ENCODE peak calls at places on chromosomes 12 and 14, in eight cellular contexts. One of them, this sample, is unnamed.
A peak's percentile ranks its signal among the peaks of the same experiment; 100 is the strongest.

GRCh38 chr12:128609861-128610260 is 213.9 kb downstream of the SLC15A4 start:
- DNase-seq in endothelial cell: no peak
- DNase-seq in neural crest cell: peak; percentile 11
- DNase-seq in heart right ventricle: no peak
- DNase-seq in transverse colon: no peak
- DNase-seq in B cell: no peak
- DNase-seq in AG04450: no peak
- DNase-seq in choroid plexus epithelial cell: no peak
- DNase-seq in this sample: no peak

GRCh38 chr14:99277534-99277933 is 5.5 kb upstream of the BCL11B start:
- DNase-seq in endothelial cell: no peak
- DNase-seq in neural crest cell: no peak
- DNase-seq in heart right ventricle: no peak
- DNase-seq in transverse colon: no peak
- DNase-seq in B cell: no peak
- DNase-seq in AG04450: no peak
- DNase-seq in choroid plexus epithelial cell: no peak
- DNase-seq in this sample: no peak

GRCh38 chr12:108313609-108314331 is 25.3 kb downstream of the CMKLR1 start:
- DNase-seq in endothelial cell: peak; percentile 34
- DNase-seq in neural crest cell: no peak
- DNase-seq in heart right ventricle: peak; percentile 51
- DNase-seq in transverse colon: peak; percentile 29
- DNase-seq in B cell: no peak
- DNase-seq in AG04450: no peak
- DNase-seq in choroid plexus epithelial cell: peak; percentile 31
- DNase-seq in this sample: peak; percentile 76

GRCh38 chr14:101593411-101594181 is 32.3 kb downstream of the DIO3 start:
- DNase-seq in endothelial cell: no peak
- DNase-seq in neural crest cell: no peak
- DNase-seq in heart right ventricle: no peak
- DNase-seq in transverse colon: no peak
- DNase-seq in B cell: no peak
- DNase-seq in AG04450: no peak
- DNase-seq in choroid plexus epithelial cell: no peak
- DNase-seq in this sample: no peak

GRCh38 chr14:98182385-98183055 is 1089.5 kb downstream of the BCL11B start:
- DNase-seq in endothelial cell: no peak
- DNase-seq in neural crest cell: no peak
- DNase-seq in heart right ventricle: no peak
- DNase-seq in transverse colon: no peak
- DNase-seq in B cell: no peak
- DNase-seq in AG04450: no peak
- DNase-seq in choroid plexus epithelial cell: no peak
- DNase-seq in this sample: no peak

GRCh38 chr12:122825773-122826724 is 9.2 kb upstream of the HIP1R start:
- DNase-seq in endothelial cell: no peak
- DNase-seq in neural crest cell: no peak
- DNase-seq in heart right ventricle: no peak
- DNase-seq in transverse colon: no peak
- DNase-seq in B cell: peak; percentile 20
- DNase-seq in AG04450: no peak
- DNase-seq in choroid plexus epithelial cell: no peak
- DNase-seq in this sample: no peak

GRCh38 chr12:124994435-124994975 is 1.1 kb downstream of the BRI3BP start:
- DNase-seq in endothelial cell: no peak
- DNase-seq in neural crest cell: no peak
- DNase-seq in heart right ventricle: no peak
- DNase-seq in transverse colon: peak; percentile 81
- DNase-seq in B cell: peak; percentile 79
- DNase-seq in AG04450: no peak
- DNase-seq in choroid plexus epithelial cell: no peak
- DNase-seq in this sample: peak; percentile 83

GRCh38 chr12:16165506-16165905 is 112.0 kb downstream of the SLC15A5 start:
- DNase-seq in endothelial cell: peak; percentile 34
- DNase-seq in neural crest cell: peak; percentile 22
- DNase-seq in heart right ventricle: peak; percentile 11
- DNase-seq in transverse colon: peak; percentile 52
- DNase-seq in B cell: no peak
- DNase-seq in AG04450: peak; percentile 2
- DNase-seq in choroid plexus epithelial cell: peak; percentile 73
- DNase-seq in this sample: no peak

GRCh38 chr14:101882141-101882935 is 82.0 kb upstream of the DYNC1H1 start:
- DNase-seq in endothelial cell: no peak
- DNase-seq in neural crest cell: no peak
- DNase-seq in heart right ventricle: no peak
- DNase-seq in transverse colon: no peak
- DNase-seq in B cell: no peak
- DNase-seq in AG04450: no peak
- DNase-seq in choroid plexus epithelial cell: no peak
- DNase-seq in this sample: no peak

GRCh38 chr12:94659531-94659930 is 9.2 kb upstream of the TMCC3 start:
- DNase-seq in endothelial cell: no peak
- DNase-seq in neural crest cell: no peak
- DNase-seq in heart right ventricle: no peak
- DNase-seq in transverse colon: no peak
- DNase-seq in B cell: no peak
- DNase-seq in AG04450: no peak
- DNase-seq in choroid plexus epithelial cell: no peak
- DNase-seq in this sample: no peak

GRCh38 chr12:132623072-132623869 is 4.7 kb downstream of the P2RX2 start:
- DNase-seq in endothelial cell: no peak
- DNase-seq in neural crest cell: no peak
- DNase-seq in heart right ventricle: no peak
- DNase-seq in transverse colon: no peak
- DNase-seq in B cell: no peak
- DNase-seq in AG04450: no peak
- DNase-seq in choroid plexus epithelial cell: no peak
- DNase-seq in this sample: no peak

GRCh38 chr14:69848903-69849391 is 30.3 kb upstream of the SMOC1 start:
- DNase-seq in endothelial cell: no peak
- DNase-seq in neural crest cell: no peak
- DNase-seq in heart right ventricle: no peak
- DNase-seq in transverse colon: no peak
- DNase-seq in B cell: no peak
- DNase-seq in AG04450: no peak
- DNase-seq in choroid plexus epithelial cell: no peak
- DNase-seq in this sample: no peak

GRCh38 chr14:103019827-103020226 is 37.5 kb downstream of the CDC42BPB start:
- DNase-seq in endothelial cell: no peak
- DNase-seq in neural crest cell: no peak
- DNase-seq in heart right ventricle: no peak
- DNase-seq in transverse colon: no peak
- DNase-seq in B cell: no peak
- DNase-seq in AG04450: no peak
- DNase-seq in choroid plexus epithelial cell: no peak
- DNase-seq in this sample: no peak

GRCh38 chr14:67766035-67766680 is 50.2 kb downstream of the ZFYVE26 start:
- DNase-seq in endothelial cell: no peak
- DNase-seq in neural crest cell: no peak
- DNase-seq in heart right ventricle: no peak
- DNase-seq in transverse colon: peak; percentile 14
- DNase-seq in B cell: no peak
- DNase-seq in AG04450: no peak
- DNase-seq in choroid plexus epithelial cell: no peak
- DNase-seq in this sample: peak; percentile 38
- TF ChIP-seq CTCF in endothelial cell: no peak
- TF ChIP-seq CTCF in neural crest cell: no peak
- TF ChIP-seq CTCF in heart right ventricle: no peak
- TF ChIP-seq CTCF in transverse colon: no peak
- TF ChIP-seq CTCF in B cell: no peak
- TF ChIP-seq CTCF in AG04450: no peak
- TF ChIP-seq CTCF in choroid plexus epithelial cell: no peak
- TF ChIP-seq CTCF in this sample: no peak

DNA sequence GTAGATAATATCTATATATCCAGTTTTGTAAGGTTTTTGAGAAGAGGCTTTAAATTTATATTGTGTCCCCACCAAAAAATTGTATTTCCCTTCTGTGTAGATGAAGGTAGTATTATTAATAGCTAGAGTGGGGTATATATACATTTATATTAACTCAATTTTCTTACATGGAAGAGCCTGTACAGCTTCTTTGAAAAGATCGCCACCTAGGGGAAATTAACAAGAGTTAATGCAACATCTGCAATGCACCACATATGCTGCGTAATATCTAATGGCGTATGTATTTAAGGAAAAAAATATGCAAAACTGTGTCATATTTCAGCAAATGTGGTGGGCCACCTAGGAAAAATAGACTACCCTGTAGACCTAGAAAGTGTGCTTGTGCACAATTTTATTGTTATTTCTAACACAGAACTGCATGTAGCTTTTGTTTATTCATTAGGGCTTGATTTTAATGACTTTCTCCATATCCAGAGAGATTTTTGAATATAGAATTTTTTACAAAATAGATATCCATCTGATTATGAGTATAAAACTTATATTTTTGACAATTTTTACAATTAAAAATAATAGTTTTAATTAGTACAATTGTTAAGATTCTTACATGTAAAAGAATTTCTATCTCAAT is 14.0 kb downstream of the CCER1 start:
- DNase-seq in endothelial cell: no peak
- DNase-seq in neural crest cell: no peak
- DNase-seq in heart right ventricle: no peak
- DNase-seq in transverse colon: no peak
- DNase-seq in B cell: no peak
- DNase-seq in AG04450: no peak
- DNase-seq in choroid plexus epithelial cell: peak; percentile 85
- DNase-seq in this sample: no peak
- TF ChIP-seq CTCF in endothelial cell: peak; percentile 75
- TF ChIP-seq CTCF in neural crest cell: peak; percentile 86
- TF ChIP-seq CTCF in heart right ventricle: peak; percentile 35
- TF ChIP-seq CTCF in transverse colon: peak; percentile 52
- TF ChIP-seq CTCF in B cell: peak; percentile 66
- TF ChIP-seq CTCF in AG04450: peak; percentile 75
- TF ChIP-seq CTCF in choroid plexus epithelial cell: peak; percentile 71
- TF ChIP-seq CTCF in this sample: peak; percentile 67

GRCh38 chr14:88437659-88438058 is 52.2 kb downstream of the SPATA7 start:
- DNase-seq in endothelial cell: no peak
- DNase-seq in neural crest cell: no peak
- DNase-seq in heart right ventricle: no peak
- DNase-seq in transverse colon: no peak
- DNase-seq in B cell: no peak
- DNase-seq in AG04450: no peak
- DNase-seq in choroid plexus epithelial cell: peak; percentile 27
- DNase-seq in this sample: no peak
- TF ChIP-seq CTCF in endothelial cell: no peak
- TF ChIP-seq CTCF in neural crest cell: peak; percentile 34
- TF ChIP-seq CTCF in heart right ventricle: no peak
- TF ChIP-seq CTCF in transverse colon: no peak
- TF ChIP-seq CTCF in B cell: no peak
- TF ChIP-seq CTCF in AG04450: peak; percentile 47
- TF ChIP-seq CTCF in choroid plexus epithelial cell: peak; percentile 68
- TF ChIP-seq CTCF in this sample: no peak

DNA sequence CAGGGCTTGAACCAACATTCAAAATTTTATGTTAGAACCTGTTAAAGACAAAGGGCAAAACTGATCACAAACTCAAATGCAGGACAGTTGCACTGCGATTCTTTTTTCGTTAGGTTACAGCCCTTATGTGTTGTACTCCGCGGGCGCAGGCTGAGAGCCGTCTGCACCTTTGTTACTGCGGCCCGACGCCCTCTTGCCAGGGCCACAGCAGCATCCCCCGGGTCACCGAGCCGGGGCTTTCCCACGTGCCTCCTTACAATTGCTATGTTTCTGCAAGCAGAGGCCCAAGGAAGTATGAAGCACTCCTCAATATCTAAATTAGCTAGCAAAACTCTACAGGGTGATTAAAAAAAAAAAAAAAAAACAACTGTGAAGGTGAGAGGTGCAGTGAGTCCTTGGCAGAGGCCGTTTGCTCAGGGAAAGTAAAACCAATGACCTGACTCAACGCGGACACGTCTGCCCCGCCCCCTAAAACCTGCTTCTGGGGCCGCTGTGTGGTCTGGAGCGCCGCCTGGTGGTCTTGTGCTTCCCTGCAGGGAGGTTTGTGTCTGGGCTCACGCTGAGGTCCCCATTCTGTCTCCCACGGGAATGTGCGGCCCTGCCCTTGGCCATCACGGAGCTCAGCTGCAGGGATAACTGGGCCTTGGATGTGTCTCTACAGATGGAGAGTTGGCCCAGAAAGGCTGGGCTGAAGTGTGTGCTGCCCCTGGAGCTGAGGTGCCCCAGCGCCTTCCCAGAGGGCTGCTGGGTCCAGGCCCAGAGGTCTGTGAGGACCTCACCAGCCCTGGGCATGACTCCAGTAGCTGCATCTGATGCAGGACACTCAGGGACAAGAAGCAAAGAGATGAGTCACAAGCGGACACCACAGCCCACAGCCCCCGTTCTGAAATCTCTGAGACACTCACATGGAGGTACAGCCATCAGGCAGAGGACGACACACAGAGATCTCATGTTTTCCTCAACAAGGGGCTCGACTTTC is 418.5 kb downstream of the TMEM121 start:
- DNase-seq in endothelial cell: no peak
- DNase-seq in neural crest cell: no peak
- DNase-seq in heart right ventricle: peak; percentile 40
- DNase-seq in transverse colon: peak; percentile 77
- DNase-seq in B cell: peak; percentile 63
- DNase-seq in AG04450: no peak
- DNase-seq in choroid plexus epithelial cell: no peak
- DNase-seq in this sample: peak; percentile 88
- TF ChIP-seq CTCF in endothelial cell: no peak
- TF ChIP-seq CTCF in neural crest cell: no peak
- TF ChIP-seq CTCF in heart right ventricle: peak; percentile 60
- TF ChIP-seq CTCF in transverse colon: peak; percentile 64
- TF ChIP-seq CTCF in B cell: peak; percentile 64
- TF ChIP-seq CTCF in AG04450: no peak
- TF ChIP-seq CTCF in choroid plexus epithelial cell: no peak
- TF ChIP-seq CTCF in this sample: peak; percentile 77

GRCh38 chr14:92676031-92676430 is 72.4 kb downstream of the LGMN start:
- DNase-seq in endothelial cell: no peak
- DNase-seq in neural crest cell: no peak
- DNase-seq in heart right ventricle: no peak
- DNase-seq in transverse colon: peak; percentile 29
- DNase-seq in B cell: peak; percentile 61
- DNase-seq in AG04450: no peak
- DNase-seq in choroid plexus epithelial cell: no peak
- DNase-seq in this sample: peak; percentile 44
- TF ChIP-seq CTCF in endothelial cell: no peak
- TF ChIP-seq CTCF in neural crest cell: no peak
- TF ChIP-seq CTCF in heart right ventricle: no peak
- TF ChIP-seq CTCF in transverse colon: no peak
- TF ChIP-seq CTCF in B cell: peak; percentile 20
- TF ChIP-seq CTCF in AG04450: no peak
- TF ChIP-seq CTCF in choroid plexus epithelial cell: no peak
- TF ChIP-seq CTCF in this sample: no peak

DNA sequence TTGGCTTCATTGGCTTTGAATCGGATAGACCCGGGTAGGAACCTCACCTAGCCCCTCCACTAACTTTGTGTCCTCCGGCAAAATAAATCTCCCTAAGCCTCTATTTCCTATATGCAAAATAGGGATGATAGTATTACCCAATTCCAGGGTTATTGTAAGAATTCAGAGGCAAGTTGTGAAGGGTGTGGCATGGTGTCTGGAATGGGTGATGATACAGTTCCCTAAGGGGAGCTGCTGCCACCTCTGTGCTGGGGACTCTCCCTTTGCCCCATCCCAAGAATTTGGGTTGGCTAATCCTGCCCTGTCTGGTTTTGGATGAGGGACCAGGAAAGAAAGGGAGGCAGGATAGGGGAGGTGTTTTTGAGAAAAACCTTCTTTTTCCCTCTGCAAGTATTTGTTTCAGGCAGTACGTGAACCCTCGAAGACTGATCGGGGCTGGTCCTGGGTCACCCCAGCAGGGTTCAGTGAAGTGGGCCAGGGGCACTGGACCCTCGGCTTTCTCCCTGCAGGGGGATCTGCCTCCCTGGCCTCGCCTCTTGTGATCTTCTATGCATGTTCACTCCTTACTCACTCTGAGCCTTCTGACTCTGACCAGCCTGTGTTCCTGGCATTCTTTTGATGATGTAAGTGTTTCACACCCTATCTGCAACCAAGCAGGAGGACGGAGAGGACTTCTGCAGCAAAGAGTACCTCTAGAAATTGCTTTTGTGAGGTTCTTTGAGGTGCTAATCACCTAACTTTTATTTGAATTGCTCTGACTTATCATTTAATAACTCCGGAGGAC is 60.8 kb downstream of the RASSF3 start:
- DNase-seq in endothelial cell: no peak
- DNase-seq in neural crest cell: no peak
- DNase-seq in heart right ventricle: no peak
- DNase-seq in transverse colon: peak; percentile 55
- DNase-seq in B cell: no peak
- DNase-seq in AG04450: no peak
- DNase-seq in choroid plexus epithelial cell: peak; percentile 88
- DNase-seq in this sample: no peak
- TF ChIP-seq CTCF in endothelial cell: no peak
- TF ChIP-seq CTCF in neural crest cell: no peak
- TF ChIP-seq CTCF in heart right ventricle: no peak
- TF ChIP-seq CTCF in transverse colon: no peak
- TF ChIP-seq CTCF in B cell: no peak
- TF ChIP-seq CTCF in AG04450: no peak
- TF ChIP-seq CTCF in choroid plexus epithelial cell: no peak
- TF ChIP-seq CTCF in this sample: no peak

This sample was measured in left lung.